ENCODE peak calls at places on chromosomes 4 and X, in six cellular contexts. One of them, this sample, is unnamed.

GRCh38 chrX:120456973-120457372 is 12.1 kb downstream of the LAMP2 start:
- ATAC-seq in stimulated activated naive CD8-positive, alpha-beta T cell treated with anti-CD3 and anti-CD28 coated beads, Interleukin-15, amount 100 ng/mL, for 72 hours: peak
- ATAC-seq in gastroesophageal sphincter: no peak
- ATAC-seq in activated naive CD8-positive, alpha-beta T cell treated with anti-CD3 and anti-CD28 coated beads, Interleukin-2, amount 50 U/mL, for 24 hours: peak
- ATAC-seq in effector memory CD8-positive, alpha-beta T cell: peak
- ATAC-seq in right cardiac atrium: no peak
- ATAC-seq in this sample: no peak

GRCh38 chr4:140070369-140070768 is 83.6 kb downstream of the MAML3 start:
- ATAC-seq in effector memory CD8-positive, alpha-beta T cell: no peak
- ATAC-seq in activated naive CD8-positive, alpha-beta T cell treated with anti-CD3 and anti-CD28 coated beads, Interleukin-2, amount 50 U/mL, for 24 hours: no peak
- ATAC-seq in right cardiac atrium: no peak
- ATAC-seq in stimulated activated naive CD8-positive, alpha-beta T cell treated with anti-CD3 and anti-CD28 coated beads, Interleukin-15, amount 100 ng/mL, for 72 hours: peak
- ATAC-seq in gastroesophageal sphincter: no peak
- ATAC-seq in this sample: no peak

GRCh38 chrX:97398030-97398551 is 514.4 kb downstream of the RPA4 start:
- ATAC-seq in gastroesophageal sphincter: no peak
- ATAC-seq in right cardiac atrium: no peak
- ATAC-seq in effector memory CD8-positive, alpha-beta T cell: no peak
- ATAC-seq in stimulated activated naive CD8-positive, alpha-beta T cell treated with anti-CD3 and anti-CD28 coated beads, Interleukin-15, amount 100 ng/mL, for 72 hours: peak
- ATAC-seq in activated naive CD8-positive, alpha-beta T cell treated with anti-CD3 and anti-CD28 coated beads, Interleukin-2, amount 50 U/mL, for 24 hours: peak
- ATAC-seq in this sample: peak

GRCh38 chr4:184406915-184407314 is 67.4 kb downstream of the IRF2 start:
- ATAC-seq in effector memory CD8-positive, alpha-beta T cell: no peak
- ATAC-seq in gastroesophageal sphincter: peak
- ATAC-seq in activated naive CD8-positive, alpha-beta T cell treated with anti-CD3 and anti-CD28 coated beads, Interleukin-2, amount 50 U/mL, for 24 hours: no peak
- ATAC-seq in stimulated activated naive CD8-positive, alpha-beta T cell treated with anti-CD3 and anti-CD28 coated beads, Interleukin-15, amount 100 ng/mL, for 72 hours: no peak
- ATAC-seq in right cardiac atrium: peak
- ATAC-seq in this sample: no peak

GRCh38 chrX:69280956-69281355 is 115.7 kb upstream of the PJA1 start:
- ATAC-seq in effector memory CD8-positive, alpha-beta T cell: no peak
- ATAC-seq in right cardiac atrium: peak
- ATAC-seq in stimulated activated naive CD8-positive, alpha-beta T cell treated with anti-CD3 and anti-CD28 coated beads, Interleukin-15, amount 100 ng/mL, for 72 hours: no peak
- ATAC-seq in gastroesophageal sphincter: no peak
- ATAC-seq in activated naive CD8-positive, alpha-beta T cell treated with anti-CD3 and anti-CD28 coated beads, Interleukin-2, amount 50 U/mL, for 24 hours: no peak
- ATAC-seq in this sample: no peak

GRCh38 chr4:94929696-94930095 is 171.9 kb downstream of the BMPR1B start:
- ATAC-seq in gastroesophageal sphincter: no peak
- ATAC-seq in effector memory CD8-positive, alpha-beta T cell: no peak
- ATAC-seq in right cardiac atrium: no peak
- ATAC-seq in activated naive CD8-positive, alpha-beta T cell treated with anti-CD3 and anti-CD28 coated beads, Interleukin-2, amount 50 U/mL, for 24 hours: no peak
- ATAC-seq in stimulated activated naive CD8-positive, alpha-beta T cell treated with anti-CD3 and anti-CD28 coated beads, Interleukin-15, amount 100 ng/mL, for 72 hours: no peak
- ATAC-seq in this sample: no peak

GRCh38 chr4:185840201-185840600 is 28.2 kb upstream of the SORBS2 start:
- ATAC-seq in stimulated activated naive CD8-positive, alpha-beta T cell treated with anti-CD3 and anti-CD28 coated beads, Interleukin-15, amount 100 ng/mL, for 72 hours: no peak
- ATAC-seq in activated naive CD8-positive, alpha-beta T cell treated with anti-CD3 and anti-CD28 coated beads, Interleukin-2, amount 50 U/mL, for 24 hours: no peak
- ATAC-seq in right cardiac atrium: no peak
- ATAC-seq in effector memory CD8-positive, alpha-beta T cell: no peak
- ATAC-seq in gastroesophageal sphincter: no peak
- ATAC-seq in this sample: no peak

GRCh38 chrX:111168314-111168713 is 72.3 kb downstream of the PAK3 start:
- ATAC-seq in right cardiac atrium: no peak
- ATAC-seq in gastroesophageal sphincter: no peak
- ATAC-seq in stimulated activated naive CD8-positive, alpha-beta T cell treated with anti-CD3 and anti-CD28 coated beads, Interleukin-15, amount 100 ng/mL, for 72 hours: no peak
- ATAC-seq in activated naive CD8-positive, alpha-beta T cell treated with anti-CD3 and anti-CD28 coated beads, Interleukin-2, amount 50 U/mL, for 24 hours: no peak
- ATAC-seq in effector memory CD8-positive, alpha-beta T cell: no peak
- ATAC-seq in this sample: no peak

GRCh38 chrX:15838017-15838416 is 16.6 kb downstream of the AP1S2 start:
- ATAC-seq in activated naive CD8-positive, alpha-beta T cell treated with anti-CD3 and anti-CD28 coated beads, Interleukin-2, amount 50 U/mL, for 24 hours: no peak
- ATAC-seq in right cardiac atrium: no peak
- ATAC-seq in effector memory CD8-positive, alpha-beta T cell: peak
- ATAC-seq in stimulated activated naive CD8-positive, alpha-beta T cell treated with anti-CD3 and anti-CD28 coated beads, Interleukin-15, amount 100 ng/mL, for 72 hours: peak
- ATAC-seq in gastroesophageal sphincter: no peak
- ATAC-seq in this sample: no peak

GRCh38 chr4:88725986-88726385 is 28.4 kb upstream of the NAP1L5 start:
- ATAC-seq in right cardiac atrium: no peak
- ATAC-seq in activated naive CD8-positive, alpha-beta T cell treated with anti-CD3 and anti-CD28 coated beads, Interleukin-2, amount 50 U/mL, for 24 hours: no peak
- ATAC-seq in effector memory CD8-positive, alpha-beta T cell: no peak
- ATAC-seq in gastroesophageal sphincter: no peak
- ATAC-seq in stimulated activated naive CD8-positive, alpha-beta T cell treated with anti-CD3 and anti-CD28 coated beads, Interleukin-15, amount 100 ng/mL, for 72 hours: no peak
- ATAC-seq in this sample: no peak

GRCh38 chr4:102725229-102725628 is 35.5 kb downstream of the MANBA start:
- ATAC-seq in effector memory CD8-positive, alpha-beta T cell: no peak
- ATAC-seq in stimulated activated naive CD8-positive, alpha-beta T cell treated with anti-CD3 and anti-CD28 coated beads, Interleukin-15, amount 100 ng/mL, for 72 hours: no peak
- ATAC-seq in activated naive CD8-positive, alpha-beta T cell treated with anti-CD3 and anti-CD28 coated beads, Interleukin-2, amount 50 U/mL, for 24 hours: no peak
- ATAC-seq in gastroesophageal sphincter: no peak
- ATAC-seq in right cardiac atrium: no peak
- ATAC-seq in this sample: no peak

GRCh38 chr4:2869659-2870058 is 26.0 kb downstream of the ADD1 start:
- ATAC-seq in stimulated activated naive CD8-positive, alpha-beta T cell treated with anti-CD3 and anti-CD28 coated beads, Interleukin-15, amount 100 ng/mL, for 72 hours: no peak
- ATAC-seq in right cardiac atrium: no peak
- ATAC-seq in effector memory CD8-positive, alpha-beta T cell: no peak
- ATAC-seq in activated naive CD8-positive, alpha-beta T cell treated with anti-CD3 and anti-CD28 coated beads, Interleukin-2, amount 50 U/mL, for 24 hours: no peak
- ATAC-seq in gastroesophageal sphincter: no peak
- ATAC-seq in this sample: no peak

GRCh38 chr4:15755781-15756180 is 22.3 kb upstream of the CD38 start:
- ATAC-seq in stimulated activated naive CD8-positive, alpha-beta T cell treated with anti-CD3 and anti-CD28 coated beads, Interleukin-15, amount 100 ng/mL, for 72 hours: no peak
- ATAC-seq in effector memory CD8-positive, alpha-beta T cell: no peak
- ATAC-seq in gastroesophageal sphincter: no peak
- ATAC-seq in activated naive CD8-positive, alpha-beta T cell treated with anti-CD3 and anti-CD28 coated beads, Interleukin-2, amount 50 U/mL, for 24 hours: no peak
- ATAC-seq in right cardiac atrium: no peak
- ATAC-seq in this sample: no peak

This sample was measured in stimulated activated memory B cell treated with anti-CD40 and anti-IgM and Interleukin-4, amounts not matched to agents 10 μg/mL and 1 μg/mL and 100 μg/mL, for 72 hours.